ENCODE peak calls at places on chromosome 1, in five cellular contexts. Y is upper lobe of right lung, Q is colonic mucosa, K is adrenal gland, B is SK-N-SH. Z is an unnamed sample. For H3K36me3, the result is how much of the 10 kb centered on the place peaks cover.

GRCh38 chr1:171185064-171185463 is at the start of gene FMO2:
- DNase-seq in B (no peak), Q (no peak), Y (no peak), K (no peak), Z (no peak)

GRCh38 chr1:1068077-1068373 is 6.1 kb downstream of the RNF223 start:
- DNase-seq in K (no peak), B (no peak), Q (no peak), Y (no peak), Z (no peak)

GRCh38 chr1:218377143-218377660 is 32.1 kb downstream of the TGFB2 start:
- DNase-seq in Q (no peak), B (no peak), Y (no peak), K (no peak), Z (peak)

GRCh38 chr1:193703655-193704054 is 517.2 kb upstream of the B3GALT2 start:
- DNase-seq in K (no peak), B (no peak), Q (no peak), Y (no peak), Z (no peak)

GRCh38 chr1:99942723-99943122 is 27.1 kb upstream of the SLC35A3 start:
- DNase-seq in Q (no peak), B (no peak), K (no peak), Y (no peak), Z (no peak)

GRCh38 chr1:111748618-111749337 is 6.9 kb upstream of the DDX20 start:
- DNase-seq in Q (no peak), B (peak), K (no peak), Y (no peak), Z (no peak)

GRCh38 chr1:192575499-192576189 is at the start of gene RGS1:
- DNase-seq in Q (peak), Y (peak), B (no peak), K (peak), Z (peak)

GRCh38 chr1:218865591-218865990 is 308.1 kb upstream of the LYPLAL1 start:
- DNase-seq in B (no peak), Q (no peak), Y (no peak), K (no peak), Z (no peak)

GRCh38 chr1:240768979-240769378 is 157.0 kb upstream of the GREM2 start:
- DNase-seq in Q (no peak), K (no peak), B (no peak), Y (no peak), Z (no peak)

GRCh38 chr1:9849691-9850441 is 26.1 kb upstream of the CLSTN1 start:
- DNase-seq in B (no peak), Y (no peak), Q (no peak), K (no peak), Z (no peak)

GRCh38 chr1:226778657-226779058 is 39.6 kb upstream of the ITPKB start:
- DNase-seq in B (no peak), Q (peak), Y (no peak), K (peak), Z (no peak)

GRCh38 chr1:224784606-224785328 is 144.7 kb upstream of the DNAH14 start:
- DNase-seq in K (no peak), Q (no peak), Y (no peak), B (no peak), Z (no peak)

GRCh38 chr1:242523282-242523967 is 1.1 kb downstream of the PLD5 start:
- DNase-seq in Y (no peak), B (peak), Q (no peak), K (no peak), Z (no peak)

GRCh38 chr1:199550384-199551067 is 477.0 kb upstream of the NR5A2 start:
- DNase-seq in B (peak), Q (no peak), Y (no peak), K (no peak), Z (no peak)

GRCh38 chr1:22562584-22563551 is at the start of gene EPHA8:
- DNase-seq in K (no peak), Y (no peak), Q (no peak), B (peak), Z (no peak)

GRCh38 chr1:1858382-1859086 is 32.4 kb downstream of the GNB1 start:
- DNase-seq in Q (peak), B (peak), K (peak), Y (no peak), Z (peak)

GRCh38 chr1:245330951-245331350 is 176.2 kb downstream of the KIF26B start:
- DNase-seq in Q (no peak), K (no peak), Y (no peak), B (no peak), Z (no peak)

GRCh38 chr1:172298146-172298545 is 122.3 kb upstream of the C1orf105 start:
- DNase-seq in K (no peak), Y (no peak), Q (no peak), B (no peak), Z (no peak)

GRCh38 chr1:109906160-109906838 is 4.3 kb upstream of the CSF1 start:
- DNase-seq in Q (no peak), K (no peak), B (no peak), Y (no peak), Z (no peak)

GRCh38 chr1:112692681-112693080 is 14.2 kb downstream of the RHOC start:
- DNase-seq in K (no peak), B (no peak), Q (no peak), Y (no peak), Z (no peak)

GRCh38 chr1:156797212-156797871 is 19.3 kb downstream of the SH2D2A start:
- DNase-seq in B (peak), Y (no peak), Q (peak), K (peak), Z (peak)

GRCh38 chr1:156796340-156797097 is 20.1 kb downstream of the SH2D2A start:
- DNase-seq in Y (no peak), K (peak), B (peak), Q (no peak), Z (no peak)

GRCh38 chr1:156795787-156796186 is 20.9 kb downstream of the SH2D2A start:
- DNase-seq in Q (no peak), K (peak), B (no peak), Y (no peak), Z (no peak)

GRCh38 chr1:156795374-156795733 is 21.3 kb downstream of the SH2D2A start:
- DNase-seq in Y (no peak), K (peak), B (no peak), Q (no peak), Z (no peak)

DNA sequence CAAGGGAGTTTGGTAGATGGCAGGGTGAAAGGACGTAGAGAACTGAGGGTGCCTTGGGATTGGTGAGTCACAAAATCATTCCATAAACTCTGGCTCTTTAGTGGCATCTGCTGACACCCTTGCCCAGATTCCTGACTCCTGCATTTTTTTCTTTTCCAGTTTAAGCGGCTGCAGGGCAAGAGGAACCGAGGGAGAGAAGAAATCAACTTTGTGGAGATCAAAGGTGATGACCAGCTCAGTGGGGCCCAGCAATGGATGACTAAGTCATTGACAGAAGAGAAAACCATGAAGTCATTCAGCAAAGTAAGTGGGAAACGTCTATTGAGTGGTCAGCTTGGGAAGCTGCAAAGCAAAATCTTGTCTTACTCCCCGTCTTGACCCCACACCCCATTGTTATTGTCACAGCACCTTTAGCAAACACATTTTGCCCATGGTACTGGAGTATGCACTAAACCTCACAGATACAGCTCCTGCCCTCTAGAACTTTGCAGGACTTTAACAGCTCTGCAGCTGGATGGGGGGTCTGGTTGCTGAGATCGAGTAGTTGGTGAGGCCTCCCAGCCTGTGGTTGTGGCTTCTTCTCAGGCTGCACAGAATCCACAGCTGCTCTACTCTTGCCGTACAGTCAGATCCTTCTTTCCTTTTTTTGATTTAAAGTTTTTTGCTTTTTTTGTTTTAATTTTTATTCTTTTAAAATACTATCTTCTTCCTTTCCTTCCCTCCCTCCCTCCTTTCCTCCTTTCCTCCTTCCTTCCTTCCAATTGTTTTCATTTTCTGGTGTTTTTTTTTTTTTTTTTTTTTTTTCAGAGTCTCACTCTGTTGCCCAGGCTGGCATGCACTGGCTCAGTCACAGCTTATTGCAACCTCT is 21.9 kb downstream of the SH2D2A start:
- DNase-seq in K (no peak), Y (no peak), Q (no peak), B (no peak), Z (no peak)
- H3K36me3 ChIP-seq in K (under half), Y (half or more), Q (under half), B (half or more), Z (half or more)

GRCh38 chr1:153932071-153932592 is 9.4 kb upstream of the GATAD2B start:
- DNase-seq in Y (peak), B (peak), K (no peak), Q (no peak), Z (no peak)

GRCh38 chr1:153933955-153934354 is 11.2 kb upstream of the GATAD2B start:
- DNase-seq in Y (peak), Q (no peak), K (no peak), B (peak), Z (no peak)

GRCh38 chr1:153932593-153933131 is 9.9 kb upstream of the GATAD2B start:
- DNase-seq in Q (no peak), B (peak), K (no peak), Y (peak), Z (no peak)

GRCh38 chr1:153934746-153935145 is 11.8 kb downstream of the DENND4B start:
- DNase-seq in B (peak), Y (peak), K (no peak), Q (no peak), Z (no peak)

DNA sequence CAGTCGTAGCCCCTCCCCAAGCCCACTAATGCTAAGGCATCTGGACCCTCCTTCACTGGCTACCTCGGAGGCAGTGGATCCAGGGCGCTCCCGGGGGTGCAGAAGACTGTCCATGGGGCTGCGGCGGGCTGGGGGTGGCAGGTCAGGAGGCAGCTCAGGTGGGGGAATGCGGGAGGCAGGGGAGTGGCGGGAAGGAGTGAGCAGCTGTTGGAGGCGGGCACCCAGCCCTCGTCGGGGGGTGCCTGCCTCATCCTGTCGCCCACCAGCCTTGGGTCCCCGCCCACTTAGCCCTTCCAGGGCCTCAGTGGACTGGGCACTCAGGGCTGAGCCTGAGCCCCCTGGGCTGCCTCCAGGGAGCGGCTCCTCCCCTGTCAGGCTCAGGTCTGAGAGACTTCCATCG is 10.6 kb upstream of the GATAD2B start:
- DNase-seq in Q (no peak), K (no peak), B (peak), Y (peak), Z (no peak)
- H3K36me3 ChIP-seq in Q (under half), K (under half), B (half or more), Y (half or more), Z (half or more)

GRCh38 chr1:3084726-3085125 is 15.7 kb downstream of the PRDM16 start:
- DNase-seq in K (no peak), B (no peak), Y (no peak), Q (no peak), Z (no peak)
- H3K36me3 ChIP-seq in K (under half), B (under half), Y (under half), Q (under half), Z (under half)

GRCh38 chr1:154968731-154969130 is 1.8 kb downstream of the SHC1 start:
- DNase-seq in K (no peak), B (peak), Y (no peak), Q (no peak), Z (no peak)
- H3K36me3 ChIP-seq in K (under half), B (under half), Y (half or more), Q (under half), Z (half or more)

DNA sequence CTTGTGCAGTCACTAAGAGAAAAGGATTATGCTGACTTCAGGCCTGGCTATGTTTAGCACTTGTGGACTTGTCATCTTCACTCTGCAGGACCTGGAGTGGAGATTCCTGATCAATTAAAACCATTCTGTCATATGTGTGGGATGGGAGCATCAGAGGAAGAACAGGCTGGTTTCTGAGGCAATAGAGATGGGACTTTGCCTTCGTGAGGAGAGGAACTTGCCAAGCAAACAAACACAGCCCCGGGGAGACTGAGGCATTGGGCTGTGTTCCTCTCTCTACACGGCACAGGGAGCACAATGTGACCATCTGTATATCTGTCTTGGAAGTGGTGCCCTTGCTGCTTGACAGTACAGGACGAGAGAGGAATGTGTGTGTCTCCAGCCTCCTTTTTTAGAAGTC is 23.1 kb downstream of the VASH2 start:
- DNase-seq in K (no peak), Q (no peak), B (no peak), Y (no peak), Z (no peak)
- H3K36me3 ChIP-seq in K (under half), Q (under half), B (under half), Y (under half), Z (under half)

DNA sequence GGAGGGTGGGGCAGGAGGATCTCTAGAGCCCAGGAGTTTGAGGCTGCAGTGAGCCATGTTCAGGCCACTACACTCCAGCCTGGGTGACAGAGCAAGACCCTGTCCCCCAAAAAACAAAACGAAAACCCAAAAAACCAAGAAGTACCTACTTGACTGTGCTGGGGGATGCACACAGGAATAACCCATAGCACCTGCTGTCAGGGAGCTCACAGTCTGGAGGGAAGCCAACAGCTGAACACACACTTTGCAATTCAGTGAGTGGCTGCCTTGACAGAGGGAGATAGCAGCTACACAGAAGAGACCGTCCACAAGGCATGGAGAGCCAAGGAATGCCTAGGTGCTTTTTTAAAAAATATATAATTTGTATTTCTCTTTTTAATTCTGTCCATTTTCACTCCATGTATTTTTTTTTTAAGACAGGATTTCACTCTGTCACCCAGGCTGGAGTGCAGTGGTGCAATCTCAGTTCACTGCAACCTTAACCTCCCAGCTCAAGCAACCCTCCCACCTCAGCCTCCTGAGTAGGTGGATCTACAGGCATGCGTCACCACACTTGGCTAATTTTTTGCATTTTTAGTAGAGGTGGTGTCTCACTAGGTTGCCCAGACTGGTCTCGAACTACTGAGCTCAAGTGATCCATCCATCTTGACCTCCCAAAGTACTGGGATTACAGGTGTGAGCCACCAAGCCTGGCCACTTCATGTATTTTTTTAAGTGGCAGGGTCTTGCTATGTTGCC is 68.7 kb downstream of the NID1 start:
- DNase-seq in Q (no peak), Y (no peak), K (no peak), B (no peak), Z (no peak)
- H3K36me3 ChIP-seq in Q (under half), Y (under half), K (under half), B (under half), Z (under half)

GRCh38 chr1:32184639-32185038 is 5.2 kb downstream of the TXLNA start:
- DNase-seq in Y (no peak), K (no peak), B (no peak), Q (no peak), Z (no peak)
- H3K36me3 ChIP-seq in Y (half or more), K (under half), B (under half), Q (under half), Z (under half)

DNA sequence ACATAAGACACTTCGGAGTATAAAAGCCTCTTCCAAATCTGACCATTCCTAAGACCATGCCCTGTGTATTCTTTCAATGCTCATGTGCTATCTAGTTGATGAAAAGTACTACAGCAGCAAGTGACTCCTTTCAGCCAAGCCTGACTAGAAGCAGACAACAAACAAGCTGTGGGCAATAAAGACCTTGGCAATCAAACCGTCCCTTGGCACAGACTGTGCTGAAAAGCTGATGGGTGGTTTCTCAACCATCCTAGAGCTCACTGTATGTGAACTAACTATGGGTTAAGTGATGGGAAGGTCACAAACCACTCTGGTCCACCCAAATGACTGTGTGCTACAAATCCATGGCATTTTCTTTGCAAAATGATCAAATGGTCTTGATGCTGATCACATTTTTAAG is 94.0 kb downstream of the KIAA0319L start:
- DNase-seq in Y (no peak), K (no peak), Q (no peak), B (no peak), Z (no peak)
- H3K36me3 ChIP-seq in Y (half or more), K (under half), Q (under half), B (under half), Z (under half)

GRCh38 chr1:203706444-203706843 is 58.5 kb upstream of the LAX1 start:
- DNase-seq in Y (no peak), K (no peak), B (no peak), Q (no peak), Z (no peak)
- H3K36me3 ChIP-seq in Y (half or more), K (under half), B (half or more), Q (under half), Z (half or more)

DNA sequence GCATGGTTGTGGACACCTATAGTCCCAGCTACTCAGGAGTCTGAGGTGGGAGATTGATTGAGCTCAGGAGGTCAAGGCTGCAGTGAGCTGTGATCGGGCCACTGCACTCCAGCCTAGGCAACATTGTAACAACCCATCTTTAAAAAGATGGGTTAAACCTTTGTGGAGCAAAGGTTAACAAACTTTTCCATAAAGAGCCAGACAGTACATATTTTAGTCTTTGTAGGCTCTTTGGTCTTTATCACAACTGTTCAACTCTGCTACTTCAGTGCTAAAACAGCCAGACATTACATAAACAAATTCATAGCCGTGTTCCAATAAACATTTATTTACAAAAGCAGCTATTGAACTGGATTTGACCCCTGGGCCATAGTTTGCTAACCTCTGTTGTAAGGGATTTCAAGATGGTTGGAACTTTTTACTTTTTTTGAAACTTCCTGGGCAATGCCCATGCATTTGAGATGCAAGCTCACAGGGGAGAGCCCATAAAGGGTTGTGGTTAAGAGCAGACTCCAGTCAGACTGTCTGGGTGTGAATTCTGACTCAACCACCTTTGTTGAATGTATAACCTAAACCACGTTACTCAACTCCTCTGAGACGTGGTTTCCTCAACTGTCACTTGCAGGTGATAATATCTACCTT is 10.8 kb downstream of the INAVA start:
- DNase-seq in Y (no peak), K (no peak), B (no peak), Q (no peak), Z (peak)
- H3K36me3 ChIP-seq in Y (under half), K (under half), B (under half), Q (under half), Z (under half)

Z was measured in effector memory CD4-positive, alpha-beta T cell.